ENCODE peak calls at places on chromosome 2, in four cellular contexts. D, F, P and V are unnamed samples. For H3K4me1, the result is how much of the 10 kb centered on the place peaks cover.

GRCh38 chr2:28991021-28991420 is 9.9 kb downstream of the TOGARAM2 start:
- DNase-seq in F (peak), P (no peak), D (no peak), V (no peak)

GRCh38 chr2:132876745-132877391 is 206.9 kb upstream of the LYPD1 start:
- DNase-seq in P (no peak), D (no peak), F (peak), V (no peak)

GRCh38 chr2:172461591-172462392 is 34.4 kb downstream of the ITGA6 start:
- DNase-seq in F (peak), P (peak), D (peak), V (peak)

GRCh38 chr2:217360111-217360510 is 500.2 kb upstream of the TNP1 start:
- DNase-seq in D (no peak), F (no peak), P (no peak), V (no peak)

GRCh38 chr2:10361220-10361588 is 58.5 kb downstream of the HPCAL1 start:
- DNase-seq in P (no peak), F (peak), D (no peak), V (no peak)

GRCh38 chr2:55418072-55418471 is 1.6 kb downstream of the CCDC88A start:
- DNase-seq in P (no peak), D (no peak), F (peak), V (no peak)

GRCh38 chr2:202072226-202072625 is 829 bp upstream of the KIAA2012 start:
- DNase-seq in F (peak), P (no peak), D (no peak), V (no peak)

GRCh38 chr2:162915858-162916257 is 77.3 kb upstream of the KCNH7 start:
- DNase-seq in P (peak), D (no peak), F (no peak), V (no peak)

GRCh38 chr2:174336403-174337336 is 1.9 kb downstream of the SP9 start:
- DNase-seq in P (peak), F (no peak), D (peak), V (peak)

GRCh38 chr2:55891671-55892071 is 31.9 kb downstream of the EFEMP1 start:
- DNase-seq in P (no peak), D (no peak), F (peak), V (no peak)

GRCh38 chr2:219887870-219888269 is 260.4 kb downstream of the SLC4A3 start:
- DNase-seq in P (no peak), D (no peak), F (no peak), V (no peak)

GRCh38 chr2:219881851-219882250 is 254.4 kb downstream of the SLC4A3 start:
- DNase-seq in P (no peak), F (no peak), D (no peak), V (no peak)

DNA sequence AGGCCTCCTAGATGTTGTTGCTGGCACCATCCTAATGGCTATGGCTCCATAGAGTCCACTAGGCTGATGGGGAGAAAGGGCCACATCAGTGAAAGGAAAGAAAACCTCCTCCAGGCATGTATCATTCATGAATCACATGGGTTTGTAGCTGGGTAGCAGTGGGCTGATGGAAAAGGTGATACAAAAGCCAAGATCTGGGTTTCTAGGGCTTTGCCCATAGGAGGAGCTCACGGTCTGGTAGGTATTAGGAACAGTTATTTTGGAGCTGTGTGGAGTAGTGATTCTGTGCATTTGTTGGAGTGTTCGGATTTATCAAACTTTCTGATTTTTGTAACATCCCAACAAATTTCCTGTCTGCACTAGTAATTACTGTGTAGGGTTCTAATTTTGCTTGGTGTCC is 259.2 kb downstream of the SLC4A3 start:
- DNase-seq in D (no peak), F (no peak), P (no peak), V (no peak)
- TF ChIP-seq CTCF in D (no peak), F (peak), P (no peak), V (no peak)

GRCh38 chr2:177243476-177243875 is 21.1 kb downstream of the NFE2L2 start:
- DNase-seq in F (no peak), D (no peak), P (no peak), V (no peak)
- H3K4me1 ChIP-seq in F (under half), D (half or more), P (half or more), V (half or more)

GRCh38 chr2:274503-274902 is 9.8 kb downstream of the ACP1 start:
- DNase-seq in P (no peak), F (no peak), D (no peak), V (no peak)
- TF ChIP-seq CTCF in P (no peak), F (no peak), D (no peak), V (no peak)

DNA sequence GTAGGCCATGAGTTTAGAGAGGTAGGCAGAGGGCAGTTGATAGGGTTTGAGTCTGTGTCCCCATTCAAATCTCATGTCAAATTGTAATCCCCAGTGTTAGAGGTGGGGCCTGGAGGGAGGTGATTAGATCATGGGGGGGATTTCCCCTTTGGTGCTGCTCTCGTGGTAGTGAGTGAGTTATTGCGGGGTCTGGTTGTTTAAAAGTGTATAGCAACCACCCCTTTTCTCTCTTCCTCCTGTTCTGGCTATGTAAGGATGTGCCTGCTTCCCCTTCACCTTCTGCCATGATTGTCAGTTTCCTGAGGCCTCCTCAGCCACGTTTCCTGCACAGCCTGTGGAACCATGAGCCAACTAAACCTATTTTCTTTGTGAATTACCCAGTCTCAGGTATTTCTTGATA is 25.5 kb downstream of the MARCHF4 start:
- DNase-seq in P (no peak), F (no peak), D (no peak), V (no peak)
- H3K4me1 ChIP-seq in P (under half), F (under half), D (under half), V (under half)

GRCh38 chr2:98880266-98881152 is 55.5 kb downstream of the CRACDL start:
- DNase-seq in P (no peak), D (no peak), F (no peak), V (no peak)
- TF ChIP-seq CTCF in P (no peak), D (no peak), F (no peak), V (no peak)

GRCh38 chr2:71340176-71340575 is 8.6 kb downstream of the ZNF638 start:
- DNase-seq in P (no peak), D (no peak), F (no peak), V (no peak)

GRCh38 chr2:71336384-71336783 is 4.8 kb downstream of the ZNF638 start:
- DNase-seq in F (no peak), D (no peak), P (no peak), V (no peak)

GRCh38 chr2:71336802-71337201 is 5.2 kb downstream of the ZNF638 start:
- DNase-seq in D (no peak), F (peak), P (no peak), V (no peak)

GRCh38 chr2:71339685-71340084 is 8.1 kb downstream of the ZNF638 start:
- DNase-seq in P (no peak), D (no peak), F (no peak), V (no peak)

GRCh38 chr2:71337776-71338175 is 6.2 kb downstream of the ZNF638 start:
- DNase-seq in P (no peak), F (no peak), D (no peak), V (no peak)
- H3K4me1 ChIP-seq in P (half or more), F (under half), D (half or more), V (under half)

GRCh38 chr2:200264631-200265030 is 41.9 kb upstream of the SPATS2L start:
- DNase-seq in F (no peak), P (no peak), D (no peak), V (no peak)

GRCh38 chr2:200266406-200266805 is 40.1 kb upstream of the SPATS2L start:
- DNase-seq in F (no peak), P (no peak), D (no peak), V (no peak)

GRCh38 chr2:200263279-200263678 is 43.2 kb upstream of the SPATS2L start:
- DNase-seq in P (no peak), D (no peak), F (no peak), V (no peak)

GRCh38 chr2:200270732-200271131 is 35.8 kb upstream of the SPATS2L start:
- DNase-seq in F (no peak), D (no peak), P (no peak), V (no peak)

DNA sequence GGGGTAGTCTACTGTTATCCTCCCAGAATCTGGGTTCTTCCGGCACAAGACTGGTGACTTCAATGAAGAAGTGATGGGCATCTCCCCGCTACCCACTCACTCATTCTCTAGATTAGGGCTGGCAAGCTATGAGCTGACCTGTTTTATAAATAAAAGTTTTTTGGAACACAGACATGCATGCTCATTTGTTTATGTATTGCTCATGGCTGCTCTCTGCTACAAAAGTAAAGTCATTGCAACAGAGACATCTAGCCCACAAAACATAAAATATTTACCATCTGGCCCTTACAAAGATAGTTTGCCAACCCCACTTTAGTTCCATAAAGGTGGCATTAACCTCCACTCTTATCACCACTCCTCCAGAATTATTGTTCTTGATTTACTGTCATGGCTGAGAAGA is 39.1 kb upstream of the SPATS2L start:
- DNase-seq in P (no peak), D (no peak), F (peak), V (no peak)
- TF ChIP-seq CTCF in P (no peak), D (no peak), F (no peak), V (no peak)